ENCODE peak calls at places on chromosome 3, in five cellular contexts. J is body of pancreas, C is transverse colon, P is heart left ventricle, X is K562. E is an unnamed sample.

GRCh38 chr3:197298858-197299854 is 744 bp upstream of the DLG1 start:
- DNase-seq in J (peak; percentile 63), C (peak; percentile 79), P (peak; percentile 26), X (peak; percentile 67), E (peak; percentile 66)

GRCh38 chr3:100325827-100326226 is 8.7 kb upstream of the NIT2 start:
- DNase-seq in J (no peak), C (no peak), P (no peak), X (no peak), E (no peak)

GRCh38 chr3:151367448-151367847 is 17.1 kb downstream of the P2RY12 start:
- DNase-seq in J (no peak), C (no peak), P (no peak), X (no peak), E (no peak)

GRCh38 chr3:134651347-134652041 is 672 bp upstream of the KY start:
- DNase-seq in J (no peak), C (peak; percentile 13), P (peak; percentile 70), X (no peak), E (no peak)

GRCh38 chr3:188916934-188917391 is 254.8 kb upstream of the TPRG1 start:
- DNase-seq in J (no peak), C (no peak), P (no peak), X (no peak), E (no peak)

GRCh38 chr3:189304465-189305341 is 132.9 kb downstream of the TPRG1 start:
- DNase-seq in J (peak; percentile 77), C (peak; percentile 74), P (no peak), X (no peak), E (no peak)

GRCh38 chr3:160617636-160618035 is 52.3 kb upstream of the KPNA4 start:
- DNase-seq in J (no peak), C (no peak), P (no peak), X (no peak), E (no peak)

GRCh38 chr3:158260392-158260791 is 150.5 kb downstream of the RSRC1 start:
- DNase-seq in J (no peak), C (no peak), P (no peak), X (no peak), E (peak; percentile 3)

GRCh38 chr3:11335056-11335608 is 62.9 kb downstream of the ATG7 start:
- DNase-seq in J (no peak), C (no peak), P (no peak), X (peak; percentile 52), E (peak; percentile 54)

GRCh38 chr3:189099505-189100290 is 72.1 kb upstream of the TPRG1 start:
- DNase-seq in J (no peak), C (no peak), P (peak; percentile 36), X (no peak), E (no peak)

GRCh38 chr3:37559461-37559860 is 302.2 kb upstream of the CTDSPL start:
- DNase-seq in J (no peak), C (no peak), P (no peak), X (no peak), E (no peak)

GRCh38 chr3:66819993-66820501 is 178.1 kb upstream of the KBTBD8 start:
- DNase-seq in J (no peak), C (no peak), P (no peak), X (no peak), E (no peak)

GRCh38 chr3:44680921-44681455 is 31.5 kb upstream of the ZNF502 start:
- DNase-seq in J (no peak), C (no peak), P (no peak), X (no peak), E (no peak)

GRCh38 chr3:73625124-73625665 is 454 bp upstream of the PDZRN3 start:
- DNase-seq in J (peak; percentile 26), C (no peak), P (peak; percentile 27), X (no peak), E (no peak)

GRCh38 chr3:155712008-155712407 is 32.9 kb downstream of the PLCH1 start:
- DNase-seq in J (no peak), C (no peak), P (no peak), X (no peak), E (no peak)

GRCh38 chr3:170614214-170614966 is 28.5 kb upstream of the SLC7A14 start:
- DNase-seq in J (no peak), C (no peak), P (peak; percentile 13), X (no peak), E (no peak)

GRCh38 chr3:126104742-126105605 is 21.1 kb upstream of the SLC41A3 start:
- DNase-seq in J (no peak), C (no peak), P (no peak), X (no peak), E (no peak)

GRCh38 chr3:4821975-4822374 is 157.3 kb upstream of the BHLHE40 start:
- DNase-seq in J (no peak), C (peak; percentile 62), P (no peak), X (no peak), E (no peak)

GRCh38 chr3:113264249-113264648 is 52.9 kb downstream of the BOC start:
- DNase-seq in J (no peak), C (no peak), P (no peak), X (no peak), E (no peak)

GRCh38 chr3:126473292-126474168 is 2.2 kb downstream of the ZXDC start:
- DNase-seq in J (no peak), C (no peak), P (no peak), X (no peak), E (no peak)

GRCh38 chr3:150094150-150094932 is 123.6 kb upstream of the PFN2 start:
- DNase-seq in J (no peak), C (no peak), P (no peak), X (no peak), E (no peak)

GRCh38 chr3:49032646-49033304 is 3.6 kb upstream of the IMPDH2 start:
- DNase-seq in J (no peak), C (no peak), P (no peak), X (no peak), E (no peak)

GRCh38 chr3:30091611-30092135 is 514.7 kb upstream of the TGFBR2 start:
- DNase-seq in J (no peak), C (no peak), P (no peak), X (no peak), E (no peak)

GRCh38 chr3:27533718-27534578 is 49.8 kb upstream of the SLC4A7 start:
- DNase-seq in J (no peak), C (peak; percentile 29), P (peak; percentile 18), X (no peak), E (no peak)

GRCh38 chr3:194879126-194879887 is 193.6 kb downstream of the FAM43A start:
- DNase-seq in J (no peak), C (peak; percentile 9), P (no peak), X (no peak), E (no peak)

GRCh38 chr3:67678665-67679064 is 24.3 kb upstream of the SUCLG2 start:
- DNase-seq in J (no peak), C (no peak), P (no peak), X (no peak), E (no peak)

GRCh38 chr3:111971533-111971932 is 7.3 kb upstream of the ABHD10 start:
- DNase-seq in J (no peak), C (no peak), P (peak; percentile 63), X (no peak), E (no peak)

GRCh38 chr3:96214941-96215340 is 599.5 kb upstream of the EPHA6 start:
- DNase-seq in J (no peak), C (no peak), P (no peak), X (no peak), E (no peak)

GRCh38 chr3:128878556-128879124 is 780 bp upstream of the ACAD9 start:
- DNase-seq in J (no peak), C (peak; percentile 33), P (peak; percentile 11), X (peak; percentile 35), E (peak; percentile 77)
- TF ChIP-seq POLR2A in J (no peak), C (no peak), P (no peak), X (no peak), E (no peak)

DNA sequence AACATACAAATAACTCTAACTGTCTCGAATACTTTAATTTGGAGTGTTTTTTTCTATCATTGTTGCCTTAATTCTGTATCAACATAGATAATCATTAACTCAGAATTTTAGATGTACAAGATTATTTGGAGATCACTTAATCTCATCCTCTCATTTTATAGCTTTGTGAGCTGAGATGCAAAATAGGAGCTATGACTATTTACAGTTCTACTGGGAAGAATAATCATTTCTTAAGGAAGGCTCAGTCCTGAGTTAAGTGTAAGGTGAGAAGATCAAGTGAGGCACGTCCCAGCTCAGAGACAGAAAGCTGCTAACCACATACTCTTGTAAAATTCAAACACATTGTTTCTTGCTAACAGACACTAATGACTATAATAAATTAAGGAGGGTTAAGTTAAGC is 66.2 kb downstream of the CCDC54 start:
- DNase-seq in J (no peak), C (no peak), P (no peak), X (no peak), E (no peak)
- TF ChIP-seq POLR2A in J (no peak), C (no peak), P (no peak), X (no peak), E (no peak)

DNA sequence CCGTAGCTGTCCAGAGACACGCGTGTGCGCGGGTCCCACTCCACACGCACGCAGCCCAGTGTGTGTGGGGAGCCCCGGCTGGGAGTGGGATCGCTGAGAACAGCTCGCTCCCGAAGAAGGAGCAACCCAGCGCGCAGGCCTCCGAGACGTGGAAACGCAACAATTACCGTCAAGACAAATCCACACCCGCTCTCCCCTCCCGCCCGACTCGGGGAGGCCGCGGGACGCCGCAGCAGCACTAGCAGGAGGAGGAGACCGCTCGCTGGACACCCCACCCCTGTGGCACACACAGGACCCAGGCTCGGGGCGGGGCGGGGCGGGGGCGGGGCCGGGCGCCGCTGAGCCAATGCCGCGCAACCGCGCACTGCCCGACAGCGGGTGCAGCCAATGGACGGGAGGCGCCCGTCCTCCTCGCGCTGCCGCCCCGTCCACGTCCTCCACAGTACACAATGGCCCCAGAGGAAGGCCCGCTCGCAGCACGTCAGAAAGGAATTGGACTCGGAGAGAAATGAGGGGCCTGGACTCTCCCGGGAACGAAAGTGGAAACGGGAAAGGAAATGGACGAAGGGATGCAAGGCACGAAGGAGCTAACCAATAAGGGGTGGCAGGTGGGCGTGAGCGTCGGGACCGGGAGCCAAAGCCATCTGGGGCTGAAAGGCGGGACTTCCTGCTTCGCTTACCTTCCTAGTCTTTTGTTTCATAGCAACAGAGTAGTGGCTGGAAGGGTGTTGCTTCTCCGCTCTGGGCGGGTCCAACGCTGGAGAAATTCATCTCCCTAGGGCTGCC is at the start of gene CBLB:
- DNase-seq in J (peak; percentile 90), C (peak; percentile 92), P (peak; percentile 94), X (peak; percentile 91), E (peak; percentile 93)
- TF ChIP-seq POLR2A in J (peak; percentile 58), C (peak; percentile 89), P (peak; percentile 95), X (peak; percentile 54), E (peak; percentile 61)

DNA sequence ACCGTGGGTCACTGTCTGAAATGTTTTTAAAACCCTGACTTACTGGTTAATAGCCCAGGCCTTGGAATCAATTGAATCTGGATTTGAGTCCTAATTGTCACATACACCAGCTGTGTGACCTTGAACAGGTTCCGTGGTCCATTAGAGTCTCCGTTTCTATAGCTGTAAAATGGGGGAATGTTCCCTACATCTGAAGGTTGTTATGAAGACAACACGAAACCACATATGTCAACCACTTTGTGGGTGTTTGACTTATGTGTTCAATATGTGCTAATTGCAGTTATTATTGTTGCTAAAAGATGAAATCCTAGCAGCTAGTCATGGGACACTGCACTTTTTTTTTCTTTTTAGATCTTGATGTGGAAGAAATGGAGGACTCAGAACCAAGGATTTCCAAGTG is 35.3 kb downstream of the ZBTB38 start:
- DNase-seq in J (no peak), C (no peak), P (no peak), X (no peak), E (no peak)
- TF ChIP-seq POLR2A in J (no peak), C (no peak), P (no peak), X (no peak), E (no peak)

E was measured in erythroblast.